ENCODE peak calls at places on chromosome 19, in four cellular contexts. J is endothelial cell of umbilical vein, G is IMR-90, P is GM12878. D is an unnamed sample.

GRCh38 chr19:49427855-49428546 is 2.8 kb downstream of the GFY start:
- DNase-seq in P (no peak), G (no peak), J (no peak), D (peak)

GRCh38 chr19:39705578-39706188 is 1.4 kb downstream of the LGALS14 start:
- DNase-seq in P (no peak), G (no peak), J (no peak), D (no peak)

GRCh38 chr19:46369817-46370216 is 22.9 kb downstream of the PPP5C start:
- DNase-seq in P (no peak), G (peak), J (no peak), D (no peak)

GRCh38 chr19:18122424-18122823 is 24.8 kb downstream of the MAST3 start:
- DNase-seq in G (no peak), J (no peak), P (no peak), D (no peak)

GRCh38 chr19:18478545-18479311 is 40.8 kb upstream of the ISYNA1 start:
- DNase-seq in G (peak), P (peak), J (no peak), D (no peak)

GRCh38 chr19:11261431-11261901 is 858 bp downstream of the DOCK6 start:
- DNase-seq in P (no peak), J (no peak), G (no peak), D (no peak)

GRCh38 chr19:29512748-29513147 is 13.0 kb upstream of the VSTM2B start:
- DNase-seq in G (no peak), P (no peak), J (no peak), D (no peak)

GRCh38 chr19:42134671-42135070 is 2.4 kb upstream of the POU2F2 start:
- DNase-seq in J (no peak), P (no peak), G (no peak), D (no peak)

GRCh38 chr19:48737360-48737998 is 2.9 kb downstream of the RASIP1 start:
- DNase-seq in J (peak), G (no peak), P (no peak), D (peak)

GRCh38 chr19:49414256-49414655 is 9.0 kb downstream of the PTH2 start:
- DNase-seq in G (no peak), J (no peak), P (no peak), D (no peak)

GRCh38 chr19:17294051-17294891 is 9.0 kb downstream of the ABHD8 start:
- DNase-seq in J (no peak), P (no peak), G (no peak), D (peak)

GRCh38 chr19:30878456-30878855 is 470.8 kb downstream of the TSHZ3 start:
- DNase-seq in P (no peak), J (no peak), G (no peak), D (no peak)

GRCh38 chr19:18832331-18833140 is 777 bp downstream of the UPF1 start:
- DNase-seq in J (peak), P (no peak), G (no peak), D (peak)

GRCh38 chr19:33436360-33437345 is 63.1 kb downstream of the CEBPG start:
- DNase-seq in G (no peak), J (no peak), P (no peak), D (no peak)

GRCh38 chr19:42322305-42322704 is 3.1 kb upstream of the MEGF8 start:
- DNase-seq in P (no peak), J (no peak), G (no peak), D (no peak)

GRCh38 chr19:40228371-40228770 is 1.9 kb upstream of the CCNP start:
- DNase-seq in G (no peak), J (no peak), P (no peak), D (no peak)

GRCh38 chr19:14390548-14390947 is 9.3 kb downstream of the ADGRE5 start:
- DNase-seq in G (no peak), J (no peak), P (no peak), D (no peak)

GRCh38 chr19:32688315-32688714 is 3.3 kb upstream of the NUDT19 start:
- DNase-seq in P (no peak), J (no peak), G (peak), D (peak)

GRCh38 chr19:44356383-44357111 is at the start of gene ZNF112:
- DNase-seq in J (peak), P (peak), G (peak), D (peak)

GRCh38 chr19:18020212-18021067 is 12.5 kb downstream of the ARRDC2 start:
- DNase-seq in J (peak), P (no peak), G (peak), D (peak)

GRCh38 chr19:29337029-29337428 is 124.1 kb upstream of the UQCRFS1 start:
- DNase-seq in J (no peak), G (no peak), P (no peak), D (no peak)

GRCh38 chr19:50269653-50270052 is 59.5 kb downstream of the KCNC3 start:
- DNase-seq in P (no peak), J (no peak), G (no peak), D (peak)

GRCh38 chr19:46915386-46915785 is 54.6 kb downstream of the ARHGAP35 start:
- DNase-seq in G (no peak), J (no peak), P (no peak), D (no peak)

GRCh38 chr19:49916839-49917733 is 11.9 kb upstream of the ATF5 start:
- DNase-seq in G (no peak), J (no peak), P (no peak), D (no peak)

GRCh38 chr19:16377521-16377920 is 52.9 kb downstream of the KLF2 start:
- DNase-seq in P (no peak), G (no peak), J (no peak), D (no peak)

GRCh38 chr19:44745386-44745831 is 3.1 kb upstream of the BCL3 start:
- DNase-seq in P (no peak), J (no peak), G (peak), D (peak)

GRCh38 chr19:55340144-55340783 is 588 bp downstream of the KMT5C start:
- DNase-seq in J (no peak), G (no peak), P (no peak), D (peak)

GRCh38 chr19:3038214-3038613 is 9.1 kb upstream of the TLE2 start:
- DNase-seq in P (no peak), J (no peak), G (no peak), D (no peak)

GRCh38 chr19:33377586-33378475 is 4.3 kb downstream of the CEBPG start:
- DNase-seq in G (no peak), J (peak), P (no peak), D (no peak)

GRCh38 chr19:30752876-30753275 is 380.7 kb downstream of the ZNF536 start:
- DNase-seq in G (no peak), J (no peak), P (no peak), D (no peak)

GRCh38 chr19:48511321-48511731 is 309 bp downstream of the LMTK3 start:
- DNase-seq in G (no peak), J (no peak), P (no peak), D (no peak)

GRCh38 chr19:18789883-18790565 is 1.1 kb downstream of the COMP start:
- DNase-seq in J (no peak), G (no peak), P (no peak), D (peak)

GRCh38 chr19:17402982-17403855 is 2.2 kb downstream of the BST2 start:
- DNase-seq in P (no peak), J (peak), G (no peak), D (peak)

GRCh38 chr19:18415177-18415867 is 3.9 kb upstream of the SSBP4 start:
- DNase-seq in G (peak), P (no peak), J (peak), D (peak)

GRCh38 chr19:49924004-49924880 is 4.8 kb upstream of the ATF5 start:
- DNase-seq in J (no peak), P (peak), G (no peak), D (no peak)

GRCh38 chr19:21084343-21084742 is 2.3 kb downstream of the ZNF714 start:
- DNase-seq in J (no peak), P (peak), G (peak), D (no peak)

GRCh38 chr19:2332341-2333026 is 4.0 kb downstream of the SPPL2B start:
- DNase-seq in G (no peak), P (peak), J (no peak), D (no peak)

GRCh38 chr19:15091918-15092753 is 10.1 kb downstream of the OR1I1 start:
- DNase-seq in J (peak), P (no peak), G (peak), D (no peak)

GRCh38 chr19:38975214-38975860 is at the start of gene FBXO17:
- DNase-seq in G (peak), J (peak), P (no peak), D (peak)

GRCh38 chr19:13078897-13079541 is 23.6 kb downstream of the LYL1 start:
- DNase-seq in J (no peak), G (no peak), P (no peak), D (no peak)
- TF ChIP-seq FOS in J (no peak), G (no peak), P (no peak), D (no peak)

DNA sequence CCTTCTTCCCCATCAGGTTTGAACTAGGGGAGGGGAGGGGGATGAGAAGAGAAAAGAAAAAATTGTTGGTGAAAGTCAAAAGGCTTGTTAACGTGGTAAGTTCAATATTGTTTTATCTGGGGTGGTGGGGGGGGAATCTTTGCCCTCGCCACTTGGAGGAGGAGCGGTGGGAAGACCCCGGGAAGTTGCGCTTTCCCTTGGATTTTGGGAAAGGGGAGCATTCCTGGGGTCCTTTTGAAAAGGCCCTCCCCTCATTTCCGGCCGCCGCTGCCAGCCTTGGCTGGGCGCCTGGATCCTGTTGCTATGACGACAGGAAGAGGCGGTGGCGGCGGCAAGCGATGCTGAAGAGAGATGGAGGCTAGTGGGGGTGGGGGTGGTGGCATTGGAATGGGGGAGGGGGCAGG is 4.6 kb upstream of the CACNG8 start:
- DNase-seq in P (no peak), G (no peak), J (no peak), D (no peak)
- TF ChIP-seq FOS in P (no peak), G (no peak), J (no peak), D (no peak)

GRCh38 chr19:8210660-8211101 is 1.5 kb downstream of the CERS4 start:
- DNase-seq in J (no peak), G (no peak), P (no peak), D (no peak)

GRCh38 chr19:8209965-8210659 is 942 bp downstream of the CERS4 start:
- DNase-seq in J (no peak), G (no peak), P (no peak), D (no peak)

GRCh38 chr19:8208710-8209110 is 460 bp upstream of the CERS4 start:
- DNase-seq in P (no peak), G (no peak), J (no peak), D (peak)

GRCh38 chr19:8208119-8208709 is 956 bp upstream of the CERS4 start:
- DNase-seq in J (no peak), G (no peak), P (no peak), D (no peak)

GRCh38 chr19:8209111-8209964 is at the start of gene CERS4:
- DNase-seq in P (no peak), G (peak), J (no peak), D (peak)
- TF ChIP-seq FOS in P (no peak), G (no peak), J (no peak), D (no peak)

GRCh38 chr19:4185413-4186086 is 3.1 kb downstream of the ANKRD24 start:
- DNase-seq in G (no peak), J (no peak), P (no peak), D (no peak)

GRCh38 chr19:4187313-4188122 is 5.0 kb downstream of the ANKRD24 start:
- DNase-seq in P (no peak), J (no peak), G (no peak), D (no peak)

GRCh38 chr19:4191044-4191443 is 8.6 kb downstream of the ANKRD24 start:
- DNase-seq in J (no peak), G (no peak), P (no peak), D (no peak)

GRCh38 chr19:4186087-4186993 is 3.9 kb downstream of the ANKRD24 start:
- DNase-seq in J (peak), G (peak), P (no peak), D (peak)

GRCh38 chr19:4189641-4190040 is 7.2 kb downstream of the ANKRD24 start:
- DNase-seq in P (no peak), G (no peak), J (no peak), D (no peak)
- TF ChIP-seq FOS in P (no peak), G (no peak), J (no peak), D (no peak)

GRCh38 chr19:4972509-4973230 is 3.8 kb downstream of the KDM4B start:
- DNase-seq in G (peak), J (peak), P (no peak), D (no peak)

GRCh38 chr19:4969772-4970531 is 1.0 kb downstream of the KDM4B start:
- DNase-seq in G (no peak), J (peak), P (peak), D (peak)

GRCh38 chr19:4971424-4971793 is 2.5 kb downstream of the KDM4B start:
- DNase-seq in P (no peak), J (no peak), G (no peak), D (peak)

GRCh38 chr19:4970558-4971423 is 1.9 kb downstream of the KDM4B start:
- DNase-seq in G (no peak), J (peak), P (no peak), D (peak)

GRCh38 chr19:4971816-4972495 is 3.0 kb downstream of the KDM4B start:
- DNase-seq in G (no peak), P (no peak), J (no peak), D (no peak)
- TF ChIP-seq FOS in G (no peak), P (no peak), J (no peak), D (no peak)

GRCh38 chr19:35156673-35157014 is 2.1 kb downstream of the FXYD5 start:
- DNase-seq in J (no peak), G (no peak), P (no peak), D (no peak)
- TF ChIP-seq FOS in J (no peak), G (no peak), P (no peak), D (no peak)

GRCh38 chr19:756232-756631 is 5.3 kb downstream of the MISP start:
- DNase-seq in P (no peak), J (peak), G (peak), D (peak)
- TF ChIP-seq FOS in P (no peak), J (peak), G (no peak), D (peak)

GRCh38 chr19:9644472-9644871 is 23.4 kb upstream of the ZNF561 start:
- DNase-seq in P (no peak), G (no peak), J (no peak), D (no peak)

GRCh38 chr19:9640956-9641355 is 19.9 kb upstream of the ZNF561 start:
- DNase-seq in P (no peak), J (no peak), G (no peak), D (no peak)

GRCh38 chr19:9641810-9642209 is 20.8 kb upstream of the ZNF561 start:
- DNase-seq in P (no peak), J (no peak), G (no peak), D (peak)

GRCh38 chr19:9650345-9650744 is 24.6 kb downstream of the ZNF562 start:
- DNase-seq in G (no peak), J (no peak), P (no peak), D (no peak)

DNA sequence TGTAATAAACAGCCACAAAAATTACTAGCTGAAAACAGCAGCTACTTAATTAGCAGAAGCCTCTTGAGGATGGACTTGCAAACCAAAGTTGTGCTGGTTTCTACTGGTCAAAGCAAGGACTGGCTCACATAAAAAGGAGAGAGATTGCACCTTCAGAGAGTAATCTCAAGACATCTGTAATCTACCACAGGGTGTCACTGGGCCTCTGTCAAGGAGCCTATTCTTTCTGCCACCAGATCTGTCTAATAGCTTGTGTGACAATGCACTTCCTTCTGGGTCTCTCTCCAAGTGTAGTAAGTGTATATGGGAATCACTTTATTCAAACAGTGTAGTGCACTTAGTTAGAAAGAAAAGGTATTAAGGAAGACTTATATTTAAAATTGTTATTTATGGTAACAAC is 24.4 kb upstream of the ZNF561 start:
- DNase-seq in J (no peak), P (no peak), G (no peak), D (no peak)
- TF ChIP-seq FOS in J (no peak), P (no peak), G (no peak), D (no peak)

D was measured in K562.